ENCODE peak calls at places on chromosomes 7 and 10, in eight cellular contexts. M is stomach, N is SK-N-SH, K is GM12891, L is GM12892, Y is HCT116, I is HepG2, W is HL-60. A is an unnamed sample.

GRCh38 chr7:139482662-139483466 is 609 bp downstream of the KLRG2 start:
- DNase-seq in M (no peak), N (peak; percentile 89), K (peak; percentile 54), L (no peak), Y (no peak), I (no peak), W (peak; percentile 6), A (no peak)

GRCh38 chr10:111524134-111524533 is 447.3 kb downstream of the ADRA2A start:
- DNase-seq in M (no peak), N (no peak), K (no peak), L (no peak), Y (no peak), I (no peak), W (no peak), A (no peak)

GRCh38 chr7:46478046-46478445 is 557.0 kb upstream of the IGFBP3 start:
- DNase-seq in M (no peak), N (no peak), K (no peak), L (no peak), Y (no peak), I (no peak), W (no peak), A (no peak)

GRCh38 chr7:35697414-35698175 is 2.7 kb upstream of the HERPUD2 start:
- DNase-seq in M (no peak), N (no peak), K (no peak), L (no peak), Y (no peak), I (peak; percentile 38), W (no peak), A (no peak)

GRCh38 chr7:106807474-106807873 is 57.6 kb upstream of the PIK3CG start:
- DNase-seq in M (no peak), N (no peak), K (no peak), L (no peak), Y (no peak), I (no peak), W (no peak), A (no peak)

GRCh38 chr10:32922164-32922563 is 35.9 kb downstream of the ITGB1 start:
- DNase-seq in M (no peak), N (no peak), K (no peak), L (no peak), Y (no peak), I (no peak), W (no peak), A (no peak)

GRCh38 chr10:5234106-5234877 is 37.7 kb downstream of the AKR1C4 start:
- DNase-seq in M (peak; percentile 67), N (no peak), K (no peak), L (no peak), Y (no peak), I (peak; percentile 91), W (peak; percentile 89), A (no peak)

GRCh38 chr7:35416568-35416967 is 162.7 kb upstream of the TBX20 start:
- DNase-seq in M (no peak), N (no peak), K (no peak), L (no peak), Y (no peak), I (no peak), W (no peak), A (no peak)

GRCh38 chr10:34698979-34699378 is 116.1 kb downstream of the PARD3 start:
- DNase-seq in M (no peak), N (no peak), K (no peak), L (no peak), Y (peak; percentile 34), I (no peak), W (no peak), A (no peak)

GRCh38 chr7:129752760-129753159 is 141.2 kb downstream of the NRF1 start:
- DNase-seq in M (no peak), N (no peak), K (no peak), L (no peak), Y (no peak), I (no peak), W (no peak), A (no peak)

GRCh38 chr7:83751217-83751616 is 102.3 kb upstream of the SEMA3E start:
- DNase-seq in M (no peak), N (no peak), K (no peak), L (no peak), Y (no peak), I (no peak), W (no peak), A (no peak)

GRCh38 chr7:5420841-5421625 is 2.6 kb downstream of the TNRC18 start:
- DNase-seq in M (peak; percentile 35), N (peak; percentile 79), K (no peak), L (no peak), Y (no peak), I (no peak), W (peak; percentile 24), A (no peak)

GRCh38 chr7:23277359-23277989 is 21.7 kb upstream of the MALSU1 start:
- DNase-seq in M (no peak), N (peak; percentile 75), K (no peak), L (peak; percentile 31), Y (peak; percentile 62), I (peak; percentile 76), W (peak; percentile 76), A (peak; percentile 63)

GRCh38 chr7:70797109-70797514 is 334.8 kb upstream of the GALNT17 start:
- DNase-seq in M (no peak), N (peak; percentile 78), K (no peak), L (no peak), Y (no peak), I (no peak), W (no peak), A (no peak)

GRCh38 chr7:105157278-105157677 is 143.3 kb downstream of the KMT2E start:
- DNase-seq in M (no peak), N (no peak), K (no peak), L (no peak), Y (no peak), I (no peak), W (no peak), A (no peak)

GRCh38 chr10:110577056-110577455 is 9.6 kb downstream of the SMC3 start:
- DNase-seq in M (no peak), N (no peak), K (no peak), L (no peak), Y (no peak), I (no peak), W (no peak), A (no peak)

GRCh38 chr7:33918401-33919120 is 13.2 kb downstream of the BMPER start:
- DNase-seq in M (no peak), N (no peak), K (no peak), L (no peak), Y (no peak), I (no peak), W (no peak), A (no peak)
- TF ChIP-seq POLR2AphosphoS5 in M (no peak), N (no peak), K (no peak), L (no peak), Y (no peak), I (no peak), W (no peak), A (no peak)

GRCh38 chr10:77844177-77844576 is 82.4 kb downstream of the DLG5 start:
- DNase-seq in M (no peak), N (no peak), K (no peak), L (no peak), Y (no peak), I (no peak), W (no peak), A (no peak)
- TF ChIP-seq POLR2AphosphoS5 in M (no peak), N (no peak), K (no peak), L (no peak), Y (no peak), I (no peak), W (no peak), A (no peak)

DNA sequence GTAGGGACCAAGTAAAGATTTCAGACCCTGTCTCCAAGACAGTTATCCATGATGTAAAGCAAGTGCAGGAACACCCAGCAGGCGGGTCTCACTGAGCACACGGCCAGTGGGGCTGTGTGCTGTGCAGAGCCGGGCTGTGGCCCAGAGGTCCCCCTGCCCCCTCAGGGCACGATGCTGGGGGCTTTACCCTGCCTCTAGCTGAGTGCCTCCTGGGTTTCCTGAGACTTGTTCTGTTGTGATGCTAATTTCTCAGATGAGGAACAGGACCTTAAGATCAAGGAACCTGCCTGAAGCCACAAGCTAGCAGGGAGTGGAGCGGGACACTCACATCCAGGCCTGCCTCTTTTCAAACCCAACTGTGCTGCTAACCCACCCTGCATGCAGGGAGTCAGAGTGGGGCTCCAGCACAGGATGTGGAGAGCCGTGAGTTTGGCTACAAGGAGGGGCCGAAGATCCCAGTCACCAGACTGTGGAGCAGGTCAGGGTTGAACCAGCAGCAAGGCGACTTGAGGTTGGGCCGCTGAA is 76.1 kb upstream of the LYZL2 start:
- DNase-seq in M (no peak), N (peak; percentile 15), K (no peak), L (no peak), Y (no peak), I (no peak), W (no peak), A (no peak)
- TF ChIP-seq POLR2AphosphoS5 in M (no peak), N (no peak), K (no peak), L (no peak), Y (no peak), I (no peak), W (no peak), A (no peak)

DNA sequence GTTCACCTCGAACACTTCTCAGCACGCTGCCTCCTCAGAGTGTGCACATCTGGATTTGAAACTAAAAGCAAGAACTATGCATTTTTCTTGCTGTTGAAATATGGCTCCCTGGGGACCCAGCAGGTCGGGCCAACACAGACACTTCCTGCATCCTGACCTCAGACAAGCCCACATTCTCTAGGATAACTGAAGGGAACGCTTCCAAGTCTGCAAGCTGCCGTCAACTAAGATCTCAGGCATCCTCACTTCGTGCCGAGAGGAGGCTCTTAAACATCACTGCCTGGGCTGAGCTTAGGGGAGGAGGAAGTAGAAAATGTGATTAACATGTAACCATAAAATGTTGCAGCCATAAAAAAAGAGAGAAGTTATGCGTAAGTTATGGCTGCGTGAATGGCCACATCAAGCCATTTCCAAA is 65.5 kb downstream of the PYROXD2 start:
- DNase-seq in M (no peak), N (no peak), K (no peak), L (no peak), Y (no peak), I (no peak), W (peak; percentile 43), A (no peak)
- TF ChIP-seq POLR2AphosphoS5 in M (peak; percentile 22), N (no peak), K (no peak), L (no peak), Y (no peak), I (no peak), W (no peak), A (no peak)

GRCh38 chr7:148621563-148621962 is 31.0 kb downstream of the C7orf33 start:
- DNase-seq in M (no peak), N (no peak), K (no peak), L (no peak), Y (no peak), I (no peak), W (no peak), A (no peak)

GRCh38 chr7:148624735-148625134 is 34.2 kb downstream of the C7orf33 start:
- DNase-seq in M (no peak), N (no peak), K (no peak), L (no peak), Y (no peak), I (no peak), W (no peak), A (no peak)

GRCh38 chr7:148623586-148624282 is 33.2 kb downstream of the C7orf33 start:
- DNase-seq in M (no peak), N (no peak), K (no peak), L (no peak), Y (no peak), I (no peak), W (no peak), A (no peak)

GRCh38 chr7:148620749-148621372 is 30.3 kb downstream of the C7orf33 start:
- DNase-seq in M (no peak), N (no peak), K (no peak), L (no peak), Y (peak; percentile 3), I (peak; percentile 16), W (no peak), A (no peak)

GRCh38 chr7:148622887-148623585 is 32.5 kb downstream of the C7orf33 start:
- DNase-seq in M (no peak), N (peak; percentile 72), K (no peak), L (no peak), Y (no peak), I (no peak), W (peak; percentile 80), A (no peak)
- TF ChIP-seq POLR2AphosphoS5 in M (no peak), N (no peak), K (no peak), L (no peak), Y (no peak), I (no peak), W (no peak), A (no peak)